ENCODE peak calls at places on chromosomes 5 and 9, in five cellular contexts. Y is SW 1271, N is foreskin fibroblast, V is stomach, B is GM12865. U is an unnamed sample.

GRCh38 chr9:16870606-16871357 is at the start of gene BNC2:
- DNase-seq in Y (no peak), N (peak), V (no peak), B (no peak), U (peak)

GRCh38 chr9:126125577-126125976 is 201.1 kb upstream of the MVB12B start:
- DNase-seq in Y (no peak), N (peak), V (no peak), B (no peak), U (no peak)

GRCh38 chr5:150789431-150789830 is 10.9 kb downstream of the SMIM3 start:
- DNase-seq in Y (no peak), N (no peak), V (no peak), B (no peak), U (no peak)

GRCh38 chr9:133106511-133107244 is 14.4 kb downstream of the RALGDS start:
- DNase-seq in Y (no peak), N (no peak), V (peak), B (no peak), U (no peak)

GRCh38 chr9:113129466-113129865 is 21.3 kb upstream of the SLC31A2 start:
- DNase-seq in Y (no peak), N (no peak), V (no peak), B (no peak), U (no peak)

GRCh38 chr9:75111019-75111622 is 22.8 kb downstream of the OSTF1 start:
- DNase-seq in Y (no peak), N (no peak), V (peak), B (no peak), U (no peak)

GRCh38 chr5:131664929-131665328 is 29.9 kb upstream of the RAPGEF6 start:
- DNase-seq in Y (no peak), N (no peak), V (no peak), B (no peak), U (no peak)

GRCh38 chr9:112168197-112168596 is 6.9 kb downstream of the SUSD1 start:
- DNase-seq in Y (no peak), N (no peak), V (no peak), B (no peak), U (no peak)

GRCh38 chr9:35791321-35791921 is at the start of gene NPR2:
- DNase-seq in Y (no peak), N (peak), V (no peak), B (no peak), U (no peak)

GRCh38 chr5:144205141-144205551 is 34.5 kb downstream of the KCTD16 start:
- DNase-seq in Y (no peak), N (peak), V (no peak), B (no peak), U (peak)

GRCh38 chr9:107019216-107019615 is 156.2 kb downstream of the ZNF462 start:
- DNase-seq in Y (no peak), N (peak), V (no peak), B (no peak), U (no peak)

GRCh38 chr5:147733075-147733474 is 49.5 kb downstream of the JAKMIP2 start:
- DNase-seq in Y (no peak), N (no peak), V (no peak), B (no peak), U (no peak)

GRCh38 chr5:151772868-151773561 is 1.3 kb downstream of the G3BP1 start:
- DNase-seq in Y (peak), N (peak), V (no peak), B (no peak), U (no peak)

GRCh38 chr5:177339107-177339638 is 12.3 kb downstream of the LMAN2 start:
- DNase-seq in Y (no peak), N (no peak), V (no peak), B (no peak), U (no peak)

GRCh38 chr5:68673451-68674180 is 420.2 kb upstream of the SLC30A5 start:
- DNase-seq in Y (no peak), N (peak), V (no peak), B (no peak), U (no peak)

GRCh38 chr9:70049672-70050271 is 6.1 kb downstream of the MAMDC2 start:
- DNase-seq in Y (no peak), N (peak), V (peak), B (no peak), U (no peak)

GRCh38 chr9:131433302-131433854 is 39.5 kb downstream of the PRRC2B start:
- DNase-seq in Y (no peak), N (peak), V (no peak), B (no peak), U (no peak)

GRCh38 chr5:54570923-54571322 is 53.4 kb downstream of the SNX18 start:
- DNase-seq in Y (no peak), N (peak), V (no peak), B (no peak), U (no peak)

GRCh38 chr5:64000096-64000495 is 37.9 kb upstream of the HTR1A start:
- DNase-seq in Y (no peak), N (no peak), V (no peak), B (no peak), U (no peak)

GRCh38 chr9:134399435-134400056 is 73.3 kb downstream of the RXRA start:
- DNase-seq in Y (peak), N (peak), V (no peak), B (peak), U (no peak)

GRCh38 chr5:67246108-67246507 is 49.5 kb upstream of the CD180 start:
- DNase-seq in Y (peak), N (peak), V (no peak), B (peak), U (no peak)

GRCh38 chr9:98150726-98151125 is 31.7 kb upstream of the TRIM14 start:
- DNase-seq in Y (no peak), N (no peak), V (no peak), B (no peak), U (no peak)